ENCODE peak calls at places on chromosomes 5 and 9, in nine cellular contexts. G, N, A, F, E, C, D, I and M are unnamed samples.
A peak's percentile ranks its signal among the peaks of the same experiment; 100 is the strongest.

GRCh38 chr5:82295144-82295543 is 17.0 kb upstream of the RPS23 start:
- DNase-seq in G (no peak), N (no peak), A (no peak), F (peak; percentile 36), E (no peak), C (no peak), D (no peak), I (peak; percentile 24), M (no peak)

GRCh38 chr9:121984726-121985402 is 108.2 kb downstream of the TTLL11 start:
- DNase-seq in G (no peak), N (no peak), A (peak; percentile 45), F (peak; percentile 92), E (no peak), C (no peak), D (no peak), I (no peak), M (no peak)

GRCh38 chr5:146706321-146706972 is 172.1 kb downstream of the PPP2R2B start:
- DNase-seq in G (peak; percentile 57), N (peak; percentile 41), A (no peak), F (no peak), E (no peak), C (no peak), D (no peak), I (no peak), M (no peak)

GRCh38 chr5:38783011-38783551 is 62.7 kb upstream of the OSMR start:
- DNase-seq in G (no peak), N (no peak), A (peak; percentile 49), F (peak; percentile 100), E (no peak), C (peak; percentile 85), D (no peak), I (no peak), M (no peak)

GRCh38 chr5:172574845-172575170 is 66.3 kb upstream of the NEURL1B start:
- DNase-seq in G (no peak), N (no peak), A (no peak), F (no peak), E (no peak), C (no peak), D (no peak), I (no peak), M (no peak)

GRCh38 chr9:123832176-123832575 is 97.8 kb downstream of the DENND1A start:
- DNase-seq in G (no peak), N (no peak), A (no peak), F (no peak), E (no peak), C (no peak), D (no peak), I (no peak), M (no peak)

GRCh38 chr9:14180077-14180941 is 133.6 kb downstream of the NFIB start:
- DNase-seq in G (no peak), N (no peak), A (no peak), F (no peak), E (peak; percentile 35), C (no peak), D (peak; percentile 35), I (no peak), M (no peak)

GRCh38 chr9:131885144-131885609 is 145.3 kb upstream of the RAPGEF1 start:
- DNase-seq in G (no peak), N (no peak), A (no peak), F (no peak), E (peak; percentile 27), C (no peak), D (no peak), I (peak; percentile 84), M (no peak)

GRCh38 chr9:92626484-92626883 is 43.4 kb downstream of the IPPK start:
- DNase-seq in G (no peak), N (no peak), A (no peak), F (no peak), E (no peak), C (no peak), D (no peak), I (no peak), M (no peak)

GRCh38 chr5:148730272-148730954 is 76.1 kb upstream of the HTR4 start:
- DNase-seq in G (no peak), N (no peak), A (no peak), F (peak; percentile 48), E (no peak), C (no peak), D (no peak), I (no peak), M (no peak)

GRCh38 chr5:127009784-127010183 is 20.6 kb downstream of the MARCHF3 start:
- DNase-seq in G (no peak), N (no peak), A (no peak), F (no peak), E (no peak), C (no peak), D (no peak), I (no peak), M (no peak)

GRCh38 chr5:141051526-141051876 is 327 bp downstream of the PCDHB1 start:
- DNase-seq in G (peak; percentile 86), N (no peak), A (no peak), F (no peak), E (no peak), C (no peak), D (no peak), I (peak; percentile 17), M (no peak)

GRCh38 chr5:35799751-35800150 is 56.9 kb upstream of the IL7R start:
- DNase-seq in G (no peak), N (no peak), A (no peak), F (peak; percentile 15), E (no peak), C (no peak), D (no peak), I (no peak), M (no peak)

GRCh38 chr5:171355302-171355724 is 32.3 kb upstream of the NPM1 start:
- DNase-seq in G (no peak), N (no peak), A (no peak), F (no peak), E (no peak), C (no peak), D (no peak), I (no peak), M (no peak)

GRCh38 chr9:77999231-77999631 is 32.4 kb downstream of the GNAQ start:
- DNase-seq in G (no peak), N (no peak), A (no peak), F (peak; percentile 59), E (no peak), C (no peak), D (no peak), I (no peak), M (no peak)

GRCh38 chr9:101578378-101578777 is 16.4 kb downstream of the PPP3R2 start:
- DNase-seq in G (no peak), N (no peak), A (no peak), F (peak; percentile 15), E (no peak), C (no peak), D (no peak), I (no peak), M (no peak)

GRCh38 chr5:78475370-78475769 is 115.0 kb downstream of the SCAMP1 start:
- DNase-seq in G (no peak), N (no peak), A (no peak), F (no peak), E (no peak), C (no peak), D (no peak), I (no peak), M (no peak)

GRCh38 chr9:80874276-80874675 is 815.1 kb downstream of the TLE1 start:
- DNase-seq in G (no peak), N (no peak), A (no peak), F (peak; percentile 94), E (no peak), C (no peak), D (no peak), I (no peak), M (no peak)

GRCh38 chr5:55176176-55176818 is 3.3 kb upstream of the CDC20B start:
- DNase-seq in G (peak; percentile 89), N (peak; percentile 75), A (no peak), F (no peak), E (peak; percentile 30), C (peak; percentile 48), D (peak; percentile 83), I (peak; percentile 71), M (no peak)
- TF ChIP-seq CTCF in G (peak; percentile 51), N (peak; percentile 59), A (peak; percentile 15), F (no peak), E (peak; percentile 17), C (no peak), D (peak; percentile 49), I (no peak), M (no peak)

GRCh38 chr5:109693535-109694152 is 3.9 kb downstream of the MAN2A1 start:
- DNase-seq in G (no peak), N (no peak), A (no peak), F (peak; percentile 67), E (no peak), C (no peak), D (no peak), I (no peak), M (no peak)
- H3K4me3 ChIP-seq in G (no peak overlapping the region), N (no peak overlapping the region), A (peak overlapping the region; percentile 75), F (peak overlapping the region; percentile 7), E (no peak overlapping the region), C (no peak overlapping the region), D (no peak overlapping the region), I (no peak overlapping the region), M (no peak overlapping the region)

GRCh38 chr5:179121667-179122111 is 61.5 kb downstream of the ZNF354C start:
- DNase-seq in G (peak; percentile 69), N (no peak), A (no peak), F (no peak), E (no peak), C (no peak), D (no peak), I (no peak), M (peak; percentile 43)

GRCh38 chr5:179123491-179124328 is 63.5 kb downstream of the ZNF354C start:
- DNase-seq in G (peak; percentile 30), N (no peak), A (no peak), F (no peak), E (no peak), C (no peak), D (no peak), I (no peak), M (peak; percentile 36)

GRCh38 chr5:179124329-179124852 is 64.2 kb downstream of the ZNF354C start:
- DNase-seq in G (no peak), N (no peak), A (no peak), F (no peak), E (no peak), C (no peak), D (no peak), I (no peak), M (peak; percentile 21)

GRCh38 chr5:179122411-179123108 is 62.4 kb downstream of the ZNF354C start:
- DNase-seq in G (peak; percentile 71), N (no peak), A (no peak), F (no peak), E (no peak), C (no peak), D (no peak), I (no peak), M (peak; percentile 43)

DNA sequence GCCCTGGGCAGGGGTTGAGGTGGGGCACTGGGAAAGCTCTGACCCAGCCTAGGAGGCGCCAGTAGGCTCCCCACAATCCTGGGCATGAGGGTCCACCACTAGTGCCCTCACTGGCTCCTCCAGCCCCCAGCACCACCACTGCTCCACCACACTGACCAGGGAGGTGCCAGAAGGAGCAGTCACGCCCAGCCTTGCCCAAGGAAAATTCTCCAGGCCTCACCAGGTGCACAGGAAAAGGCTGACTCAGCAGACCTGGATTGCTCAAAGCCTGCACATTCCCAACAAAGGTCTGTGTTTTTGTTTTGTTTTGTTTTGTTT is 62.9 kb downstream of the ZNF354C start:
- DNase-seq in G (no peak), N (no peak), A (no peak), F (no peak), E (no peak), C (no peak), D (no peak), I (no peak), M (peak; percentile 50)
- H3K9me3 ChIP-seq in G (no peaks in the 10 kb centered on the region), N (no peaks in the 10 kb centered on the region), A (no peaks in the 10 kb centered on the region), F (peaks cover 12% of the 10 kb centered on the region), E (peaks cover 24% of the 10 kb centered on the region), C (no peaks in the 10 kb centered on the region), D (no peaks in the 10 kb centered on the region), I (no peaks in the 10 kb centered on the region), M (no peaks in the 10 kb centered on the region)

GRCh38 chr5:81093536-81094196 is 133.5 kb downstream of the RASGRF2 start:
- DNase-seq in G (no peak), N (no peak), A (no peak), F (no peak), E (no peak), C (no peak), D (no peak), I (no peak), M (no peak)
- TF ChIP-seq CTCF in G (no peak), N (no peak), A (no peak), F (no peak), E (no peak), C (no peak), D (no peak), I (no peak), M (no peak)